ENCODE peak calls at places on chromosomes 5 and 9, in four cellular contexts. C is MCF 10A, V is WTC11, S is lower leg skin. H is an unnamed sample.

GRCh38 chr9:581673-582497 is 259.6 kb upstream of the DMRT1 start:
- DNase-seq in S (no peak), V (peak; percentile 51), C (peak; percentile 44), H (no peak)

GRCh38 chr5:1552469-1553255 is 28.9 kb upstream of the LPCAT1 start:
- DNase-seq in C (no peak), V (no peak), S (peak; percentile 13), H (no peak)

GRCh38 chr9:108521063-108521462 is 334.7 kb downstream of the ACTL7B start:
- DNase-seq in C (peak; percentile 55), S (no peak), V (no peak), H (no peak)

GRCh38 chr9:133505186-133505830 is 19.5 kb downstream of the MYMK start:
- DNase-seq in S (no peak), V (no peak), C (no peak), H (no peak)

GRCh38 chr9:116070256-116070914 is 83.2 kb upstream of the PAPPA start:
- DNase-seq in C (no peak), S (peak; percentile 27), V (no peak), H (no peak)

GRCh38 chr5:179923422-179923821 is 15.7 kb upstream of the TBC1D9B start:
- DNase-seq in S (no peak), V (no peak), C (no peak), H (no peak)

GRCh38 chr5:37738057-37738691 is 101.7 kb downstream of the GDNF start:
- DNase-seq in C (peak; percentile 92), S (peak; percentile 47), V (no peak), H (no peak)

GRCh38 chr5:66842540-66842939 is 246.3 kb downstream of the MAST4 start:
- DNase-seq in S (no peak), C (no peak), V (no peak), H (no peak)

GRCh38 chr5:159451197-159452052 is 121.1 kb upstream of the IL12B start:
- DNase-seq in V (no peak), C (peak; percentile 97), S (peak; percentile 72), H (no peak)

GRCh38 chr5:163766936-163767670 is 261.7 kb downstream of the MAT2B start:
- DNase-seq in S (no peak), V (no peak), C (no peak), H (no peak)

GRCh38 chr5:16877267-16877935 is 58.7 kb downstream of the MYO10 start:
- DNase-seq in V (no peak), S (no peak), C (no peak), H (no peak)

GRCh38 chr5:119288364-119289047 is 67.3 kb upstream of the TNFAIP8 start:
- DNase-seq in C (peak; percentile 79), V (no peak), S (no peak), H (no peak)

GRCh38 chr9:14380061-14380836 is 66.3 kb upstream of the NFIB start:
- DNase-seq in S (no peak), C (no peak), V (no peak), H (no peak)

GRCh38 chr5:3994635-3995034 is 399.0 kb downstream of the IRX1 start:
- DNase-seq in S (no peak), V (no peak), C (no peak), H (no peak)

GRCh38 chr5:89777758-89778157 is 631.8 kb downstream of the CETN3 start:
- DNase-seq in V (no peak), S (no peak), C (no peak), H (no peak)

GRCh38 chr5:134524826-134525686 is at the start of gene JADE2:
- DNase-seq in C (peak; percentile 90), V (peak; percentile 46), S (peak; percentile 80), H (peak; percentile 39)

GRCh38 chr5:140801494-140801841 is 611 bp downstream of the PCDHA3 start:
- DNase-seq in S (no peak), C (no peak), V (no peak), H (no peak)
- TF ChIP-seq CTCF in S (no peak), C (no peak), V (peak; percentile 28), H (no peak)

DNA sequence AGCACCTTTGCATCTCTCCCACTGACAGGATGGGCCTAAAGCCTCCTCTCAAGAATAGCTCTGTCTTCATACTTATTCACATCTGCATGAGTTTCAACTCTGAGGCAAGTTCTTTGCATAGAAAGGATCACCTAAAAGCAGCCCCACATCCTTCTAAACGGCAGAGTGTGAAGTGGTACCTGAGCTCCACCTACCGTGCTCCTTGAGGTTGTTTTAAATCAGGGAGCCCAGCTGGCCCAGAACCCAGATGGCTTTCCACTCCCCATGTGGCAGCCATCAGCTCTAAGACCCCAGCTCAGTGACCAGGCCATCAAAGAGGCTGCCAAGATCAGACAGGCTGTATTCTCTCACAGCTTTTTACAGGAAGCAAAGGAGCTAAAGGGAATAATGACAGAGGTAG is 299.3 kb downstream of the RASEF start:
- DNase-seq in S (no peak), C (no peak), V (peak; percentile 47), H (no peak)
- TF ChIP-seq CTCF in S (no peak), C (no peak), V (no peak), H (no peak)

GRCh38 chr5:126509339-126509738 is 85.7 kb downstream of the ALDH7A1 start:
- DNase-seq in C (no peak), S (no peak), V (no peak), H (no peak)

GRCh38 chr5:126503602-126504104 is 80.4 kb downstream of the GRAMD2B start:
- DNase-seq in V (no peak), C (peak; percentile 36), S (peak; percentile 86), H (no peak)

GRCh38 chr5:126508962-126509279 is 85.7 kb downstream of the GRAMD2B start:
- DNase-seq in C (peak; percentile 58), S (peak; percentile 75), V (no peak), H (no peak)

GRCh38 chr5:126508251-126508961 is 85.2 kb downstream of the GRAMD2B start:
- DNase-seq in S (no peak), C (no peak), V (no peak), H (no peak)

DNA sequence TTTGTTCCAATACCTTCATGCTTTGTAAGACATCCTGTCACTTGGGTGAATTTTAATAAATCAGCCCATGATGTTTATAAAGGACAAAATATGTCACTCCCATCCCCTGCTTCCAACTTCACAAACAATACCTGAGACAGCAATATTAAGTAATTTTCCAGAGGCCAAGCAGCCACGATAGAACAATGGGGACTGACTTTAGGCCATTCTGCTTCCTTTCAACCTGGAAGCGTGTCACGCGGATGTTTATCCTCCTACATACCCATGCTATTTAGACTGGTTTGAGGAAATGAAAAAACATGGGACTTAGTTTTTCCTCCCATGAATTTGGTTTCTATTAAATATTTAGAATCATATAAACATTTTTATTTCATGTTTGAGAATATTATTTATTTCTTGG is 82.9 kb downstream of the GRAMD2B start:
- DNase-seq in S (no peak), V (no peak), C (no peak), H (no peak)
- TF ChIP-seq CTCF in S (no peak), V (no peak), C (no peak), H (no peak)

GRCh38 chr5:64207978-64208377 is 42.3 kb downstream of the RNF180 start:
- DNase-seq in S (no peak), C (peak; percentile 34), V (no peak), H (no peak)
- TF ChIP-seq CTCF in S (no peak), C (peak; percentile 43), V (no peak), H (no peak)

GRCh38 chr5:147369742-147370374 is 135.0 kb downstream of the STK32A start:
- DNase-seq in C (peak; percentile 36), S (no peak), V (no peak), H (no peak)
- TF ChIP-seq CTCF in C (peak; percentile 88), S (no peak), V (peak; percentile 31), H (no peak)

H was measured in omental fat pad.